ENCODE peak calls at places on chromosomes 16 and 17, in six cellular contexts. One of them, this sample, is unnamed. For H3K27me3, the result is how much of the 10 kb centered on the place peaks cover.

GRCh38 chr16:30561212-30561816 is 3.1 kb upstream of the ZNF764 start:
- DNase-seq in GM23338: peak
- DNase-seq in Panc1: no peak
- DNase-seq in sigmoid colon: no peak
- DNase-seq in prostate gland: no peak
- DNase-seq in stomach: peak
- DNase-seq in this sample: no peak

GRCh38 chr17:17780941-17781590 is 55.7 kb downstream of the SREBF1 start:
- DNase-seq in GM23338: peak
- DNase-seq in Panc1: no peak
- DNase-seq in sigmoid colon: peak
- DNase-seq in prostate gland: no peak
- DNase-seq in stomach: peak
- DNase-seq in this sample: no peak

GRCh38 chr16:11605564-11605886 is 18.8 kb upstream of the LITAF start:
- DNase-seq in GM23338: no peak
- DNase-seq in Panc1: no peak
- DNase-seq in sigmoid colon: no peak
- DNase-seq in prostate gland: no peak
- DNase-seq in stomach: no peak
- DNase-seq in this sample: no peak

GRCh38 chr16:80989801-80990200 is 16.9 kb downstream of the CMC2 start:
- DNase-seq in GM23338: no peak
- DNase-seq in Panc1: no peak
- DNase-seq in sigmoid colon: no peak
- DNase-seq in prostate gland: no peak
- DNase-seq in stomach: no peak
- DNase-seq in this sample: no peak

GRCh38 chr16:55571191-55571897 is 4.9 kb downstream of the CAPNS2 start:
- DNase-seq in GM23338: no peak
- DNase-seq in Panc1: no peak
- DNase-seq in sigmoid colon: peak
- DNase-seq in prostate gland: no peak
- DNase-seq in stomach: no peak
- DNase-seq in this sample: no peak

GRCh38 chr17:79575229-79575628 is 35.6 kb downstream of the RBFOX3 start:
- DNase-seq in GM23338: no peak
- DNase-seq in Panc1: no peak
- DNase-seq in sigmoid colon: peak
- DNase-seq in prostate gland: no peak
- DNase-seq in stomach: no peak
- DNase-seq in this sample: no peak

GRCh38 chr16:67200491-67200890 is 1.6 kb downstream of the ELMO3 start:
- DNase-seq in GM23338: no peak
- DNase-seq in Panc1: no peak
- DNase-seq in sigmoid colon: no peak
- DNase-seq in prostate gland: no peak
- DNase-seq in stomach: no peak
- DNase-seq in this sample: no peak

GRCh38 chr17:40084477-40084876 is 15.9 kb downstream of the NR1D1 start:
- DNase-seq in GM23338: no peak
- DNase-seq in Panc1: no peak
- DNase-seq in sigmoid colon: no peak
- DNase-seq in prostate gland: no peak
- DNase-seq in stomach: no peak
- DNase-seq in this sample: no peak

GRCh38 chr17:45277992-45278391 is 16.1 kb upstream of the SPATA32 start:
- DNase-seq in GM23338: no peak
- DNase-seq in Panc1: no peak
- DNase-seq in sigmoid colon: no peak
- DNase-seq in prostate gland: peak
- DNase-seq in stomach: peak
- DNase-seq in this sample: no peak

DNA sequence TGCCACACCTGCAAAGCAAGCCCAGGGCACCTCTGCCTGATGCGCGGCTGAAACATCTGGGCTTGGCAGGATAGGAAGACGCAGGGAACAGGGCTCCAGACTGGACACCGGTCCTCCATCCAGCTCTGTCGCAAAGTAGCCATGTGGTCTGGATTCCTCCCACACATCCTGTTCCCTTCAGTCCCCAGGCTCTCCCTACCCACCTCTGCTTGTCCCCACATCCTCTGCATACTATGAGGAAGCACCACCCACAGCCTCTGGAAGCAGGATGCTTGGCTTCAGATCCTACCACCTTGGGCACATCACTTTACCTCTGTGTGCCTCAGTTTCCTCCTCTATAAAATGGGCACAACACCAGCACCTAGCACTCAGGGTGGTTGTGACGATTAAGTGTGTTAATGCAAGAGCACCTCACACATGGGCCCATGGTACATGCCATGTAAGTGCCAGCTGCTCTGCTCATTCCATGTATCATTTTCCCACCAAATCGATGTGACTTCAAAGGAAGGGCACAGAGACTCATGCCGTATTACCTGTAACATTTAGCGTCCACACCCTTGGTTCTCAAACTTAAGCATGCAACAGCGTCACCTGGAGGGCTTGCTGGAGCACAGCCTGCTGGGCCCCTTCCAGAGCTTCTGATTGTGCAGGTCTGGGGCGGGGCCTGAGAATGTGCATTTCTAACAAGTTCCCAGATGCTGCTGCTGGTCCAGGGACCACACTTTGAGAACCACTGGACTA is 138.6 kb upstream of the SDK2 start:
- DNase-seq in GM23338: peak
- DNase-seq in Panc1: no peak
- DNase-seq in sigmoid colon: no peak
- DNase-seq in prostate gland: no peak
- DNase-seq in stomach: no peak
- DNase-seq in this sample: no peak
- TF ChIP-seq POLR2AphosphoS5 in GM23338: no peak
- TF ChIP-seq POLR2AphosphoS5 in Panc1: no peak
- TF ChIP-seq POLR2AphosphoS5 in sigmoid colon: no peak
- TF ChIP-seq POLR2AphosphoS5 in prostate gland: no peak
- TF ChIP-seq POLR2AphosphoS5 in stomach: no peak
- TF ChIP-seq POLR2AphosphoS5 in this sample: no peak

GRCh38 chr16:1981972-1982574 is 804 bp upstream of the NOXO1 start:
- DNase-seq in GM23338: no peak
- DNase-seq in Panc1: no peak
- DNase-seq in sigmoid colon: no peak
- DNase-seq in prostate gland: peak
- DNase-seq in stomach: no peak
- DNase-seq in this sample: no peak

GRCh38 chr16:1983544-1984346 is at the start of gene GFER:
- DNase-seq in GM23338: peak
- DNase-seq in Panc1: no peak
- DNase-seq in sigmoid colon: peak
- DNase-seq in prostate gland: peak
- DNase-seq in stomach: peak
- DNase-seq in this sample: no peak

GRCh38 chr16:1983053-1983543 is 895 bp upstream of the GFER start:
- DNase-seq in GM23338: no peak
- DNase-seq in Panc1: no peak
- DNase-seq in sigmoid colon: no peak
- DNase-seq in prostate gland: no peak
- DNase-seq in stomach: no peak
- DNase-seq in this sample: no peak

GRCh38 chr16:1985466-1986150 is 1.6 kb downstream of the GFER start:
- DNase-seq in GM23338: no peak
- DNase-seq in Panc1: no peak
- DNase-seq in sigmoid colon: no peak
- DNase-seq in prostate gland: no peak
- DNase-seq in stomach: no peak
- DNase-seq in this sample: no peak

DNA sequence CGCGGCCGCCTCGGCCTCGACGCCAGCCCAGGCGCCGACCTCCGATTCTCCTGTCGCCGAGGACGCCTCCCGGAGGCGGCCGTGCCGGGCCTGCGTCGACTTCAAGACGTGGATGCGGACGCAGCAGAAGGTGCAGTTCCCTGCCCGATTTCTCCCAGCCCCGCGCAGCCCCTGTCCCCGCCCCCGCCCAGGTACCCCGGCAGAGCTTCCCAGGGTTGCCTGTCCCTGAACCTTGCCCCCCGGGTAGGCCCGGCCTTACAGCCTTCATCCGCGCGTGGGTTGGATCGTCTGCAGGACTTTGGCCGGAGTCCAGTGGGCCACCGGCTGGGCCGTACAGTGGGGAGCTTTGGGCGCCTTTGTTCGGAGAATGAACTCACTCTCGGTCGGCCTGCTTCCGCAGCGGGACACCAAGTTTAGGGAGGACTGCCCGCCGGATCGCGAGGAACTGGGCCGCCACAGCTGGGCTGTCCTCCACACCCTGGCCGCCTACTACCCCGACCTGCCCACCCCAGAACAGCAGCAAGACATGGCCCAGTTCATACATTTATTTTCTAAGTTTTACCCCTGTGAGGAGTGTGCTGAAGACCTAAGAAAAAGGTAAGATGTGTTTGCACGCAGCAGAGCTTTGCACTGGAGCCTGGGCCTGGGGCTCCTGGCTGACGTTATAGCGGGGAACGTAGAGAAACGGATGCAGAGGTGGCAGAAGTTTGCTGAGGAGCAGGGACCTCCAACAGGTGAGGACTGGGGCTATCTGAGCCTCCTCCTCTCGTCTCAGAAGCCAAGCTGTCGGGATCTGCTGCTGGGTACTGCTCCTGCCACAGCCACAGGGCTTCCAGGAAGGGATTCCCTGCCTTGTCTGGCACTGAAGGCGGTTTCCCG is 593 bp downstream of the GFER start:
- DNase-seq in GM23338: peak
- DNase-seq in Panc1: no peak
- DNase-seq in sigmoid colon: no peak
- DNase-seq in prostate gland: no peak
- DNase-seq in stomach: no peak
- DNase-seq in this sample: no peak
- H3K27me3 ChIP-seq in GM23338: half or more
- H3K27me3 ChIP-seq in Panc1: under half
- H3K27me3 ChIP-seq in sigmoid colon: half or more
- H3K27me3 ChIP-seq in prostate gland: under half
- H3K27me3 ChIP-seq in stomach: under half
- H3K27me3 ChIP-seq in this sample: under half

GRCh38 chr17:67067571-67068517 is 23.5 kb downstream of the CACNG1 start:
- DNase-seq in GM23338: no peak
- DNase-seq in Panc1: no peak
- DNase-seq in sigmoid colon: no peak
- DNase-seq in prostate gland: no peak
- DNase-seq in stomach: no peak
- DNase-seq in this sample: no peak
- TF ChIP-seq POLR2AphosphoS5 in GM23338: no peak
- TF ChIP-seq POLR2AphosphoS5 in Panc1: no peak
- TF ChIP-seq POLR2AphosphoS5 in sigmoid colon: no peak
- TF ChIP-seq POLR2AphosphoS5 in prostate gland: no peak
- TF ChIP-seq POLR2AphosphoS5 in stomach: no peak
- TF ChIP-seq POLR2AphosphoS5 in this sample: no peak

DNA sequence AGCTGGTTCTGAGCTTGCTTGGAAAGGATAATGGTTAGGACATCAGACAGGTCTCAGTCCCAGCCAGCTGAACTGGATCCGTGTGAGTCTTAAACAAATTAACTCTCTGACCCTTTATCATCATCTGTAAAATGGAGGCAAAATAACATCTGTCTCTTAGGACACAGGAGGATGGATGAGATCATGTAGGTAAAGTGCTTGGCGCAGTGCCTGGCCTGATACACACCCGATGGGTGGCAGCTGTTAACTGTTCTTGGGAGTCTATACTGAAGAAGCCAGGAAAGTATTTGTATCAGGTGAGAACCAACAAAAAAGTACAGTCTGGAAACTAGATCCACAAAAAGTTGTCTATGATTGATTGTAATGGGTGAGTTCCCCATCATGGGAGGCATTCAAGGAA is 188.6 kb downstream of the C16orf78 start:
- DNase-seq in GM23338: no peak
- DNase-seq in Panc1: no peak
- DNase-seq in sigmoid colon: no peak
- DNase-seq in prostate gland: no peak
- DNase-seq in stomach: no peak
- DNase-seq in this sample: no peak
- H3K27me3 ChIP-seq in GM23338: under half
- H3K27me3 ChIP-seq in Panc1: under half
- H3K27me3 ChIP-seq in sigmoid colon: under half
- H3K27me3 ChIP-seq in prostate gland: under half
- H3K27me3 ChIP-seq in stomach: under half
- H3K27me3 ChIP-seq in this sample: under half

DNA sequence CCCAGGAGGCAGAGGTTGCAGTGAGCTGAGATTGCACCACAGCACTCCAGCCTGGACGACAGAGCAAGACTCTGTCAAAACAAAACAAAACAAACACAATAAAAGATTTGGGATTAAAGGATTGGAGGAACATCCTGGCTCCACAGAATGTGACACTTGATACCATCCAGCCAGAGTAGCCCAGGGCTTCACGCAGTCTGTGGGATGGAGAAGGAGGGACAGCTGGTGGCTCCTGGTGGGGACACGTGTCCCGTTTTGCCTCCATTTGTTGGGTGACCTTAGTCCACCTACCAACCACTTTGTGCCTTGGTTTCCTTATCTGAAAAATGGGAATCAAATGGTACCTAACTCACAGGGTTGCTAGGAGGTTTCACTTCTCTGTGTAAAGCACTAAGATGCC is 12.4 kb upstream of the CYB561 start:
- DNase-seq in GM23338: no peak
- DNase-seq in Panc1: no peak
- DNase-seq in sigmoid colon: no peak
- DNase-seq in prostate gland: no peak
- DNase-seq in stomach: no peak
- DNase-seq in this sample: no peak
- TF ChIP-seq POLR2AphosphoS5 in GM23338: no peak
- TF ChIP-seq POLR2AphosphoS5 in Panc1: no peak
- TF ChIP-seq POLR2AphosphoS5 in sigmoid colon: no peak
- TF ChIP-seq POLR2AphosphoS5 in prostate gland: no peak
- TF ChIP-seq POLR2AphosphoS5 in stomach: no peak
- TF ChIP-seq POLR2AphosphoS5 in this sample: no peak